ENCODE peak calls at places on chromosomes 3 and 15, in seven cellular contexts. One of them, this sample, is unnamed.

GRCh38 chr3:153818338-153818737 is 302.9 kb upstream of the ARHGEF26 start:
- DNase-seq in foreskin fibroblast: no peak
- DNase-seq in thoracic aorta: no peak
- DNase-seq in OCI-LY7: no peak
- DNase-seq in psoas muscle: no peak
- DNase-seq in heart left ventricle: no peak
- DNase-seq in tibial artery: no peak
- DNase-seq in this sample: no peak

GRCh38 chr15:62324382-62324781 is 159.3 kb upstream of the C2CD4B start:
- DNase-seq in foreskin fibroblast: no peak
- DNase-seq in tibial artery: no peak
- DNase-seq in OCI-LY7: no peak
- DNase-seq in thoracic aorta: no peak
- DNase-seq in heart left ventricle: no peak
- DNase-seq in psoas muscle: no peak
- DNase-seq in this sample: no peak

GRCh38 chr3:109005443-109005842 is 51.8 kb upstream of the GUCA1C start:
- DNase-seq in psoas muscle: no peak
- DNase-seq in heart left ventricle: no peak
- DNase-seq in tibial artery: no peak
- DNase-seq in thoracic aorta: no peak
- DNase-seq in foreskin fibroblast: no peak
- DNase-seq in OCI-LY7: no peak
- DNase-seq in this sample: no peak

GRCh38 chr15:86433983-86434382 is 354.3 kb downstream of the AGBL1 start:
- DNase-seq in thoracic aorta: no peak
- DNase-seq in heart left ventricle: no peak
- DNase-seq in OCI-LY7: no peak
- DNase-seq in foreskin fibroblast: no peak
- DNase-seq in psoas muscle: no peak
- DNase-seq in tibial artery: no peak
- DNase-seq in this sample: no peak

GRCh38 chr3:170869645-170870593 is at the start of gene RPL22L1:
- DNase-seq in foreskin fibroblast: peak
- DNase-seq in heart left ventricle: peak
- DNase-seq in tibial artery: peak
- DNase-seq in OCI-LY7: peak
- DNase-seq in thoracic aorta: peak
- DNase-seq in psoas muscle: peak
- DNase-seq in this sample: peak

GRCh38 chr3:195461518-195462307 is 18.9 kb upstream of the ACAP2 start:
- DNase-seq in foreskin fibroblast: no peak
- DNase-seq in thoracic aorta: no peak
- DNase-seq in tibial artery: no peak
- DNase-seq in heart left ventricle: no peak
- DNase-seq in OCI-LY7: no peak
- DNase-seq in psoas muscle: no peak
- DNase-seq in this sample: no peak

GRCh38 chr3:78707094-78707493 is 1060.7 kb downstream of the ROBO1 start:
- DNase-seq in foreskin fibroblast: no peak
- DNase-seq in tibial artery: no peak
- DNase-seq in thoracic aorta: no peak
- DNase-seq in heart left ventricle: no peak
- DNase-seq in psoas muscle: no peak
- DNase-seq in OCI-LY7: no peak
- DNase-seq in this sample: no peak

GRCh38 chr3:111864821-111865656 is 6.0 kb downstream of the PHLDB2 start:
- DNase-seq in heart left ventricle: no peak
- DNase-seq in thoracic aorta: no peak
- DNase-seq in tibial artery: no peak
- DNase-seq in OCI-LY7: no peak
- DNase-seq in psoas muscle: no peak
- DNase-seq in foreskin fibroblast: peak
- DNase-seq in this sample: peak

GRCh38 chr15:29638781-29639180 is 183.5 kb downstream of the TJP1 start:
- DNase-seq in heart left ventricle: no peak
- DNase-seq in tibial artery: no peak
- DNase-seq in foreskin fibroblast: no peak
- DNase-seq in psoas muscle: no peak
- DNase-seq in OCI-LY7: no peak
- DNase-seq in thoracic aorta: no peak
- DNase-seq in this sample: no peak

GRCh38 chr3:186883686-186884058 is 41.2 kb downstream of the ADIPOQ start:
- DNase-seq in psoas muscle: no peak
- DNase-seq in foreskin fibroblast: no peak
- DNase-seq in thoracic aorta: no peak
- DNase-seq in heart left ventricle: no peak
- DNase-seq in tibial artery: no peak
- DNase-seq in OCI-LY7: no peak
- DNase-seq in this sample: no peak

GRCh38 chr3:19216669-19217337 is 68.5 kb downstream of the KCNH8 start:
- DNase-seq in psoas muscle: peak
- DNase-seq in tibial artery: peak
- DNase-seq in OCI-LY7: no peak
- DNase-seq in foreskin fibroblast: no peak
- DNase-seq in heart left ventricle: no peak
- DNase-seq in thoracic aorta: no peak
- DNase-seq in this sample: no peak

GRCh38 chr3:60948488-60948887 is 302.8 kb downstream of the FHIT start:
- DNase-seq in foreskin fibroblast: peak
- DNase-seq in tibial artery: no peak
- DNase-seq in OCI-LY7: no peak
- DNase-seq in heart left ventricle: no peak
- DNase-seq in thoracic aorta: no peak
- DNase-seq in psoas muscle: no peak
- DNase-seq in this sample: no peak

GRCh38 chr3:177726807-177727206 is 529.5 kb upstream of the TBL1XR1 start:
- DNase-seq in heart left ventricle: no peak
- DNase-seq in psoas muscle: peak
- DNase-seq in thoracic aorta: no peak
- DNase-seq in foreskin fibroblast: no peak
- DNase-seq in OCI-LY7: no peak
- DNase-seq in tibial artery: no peak
- DNase-seq in this sample: no peak

GRCh38 chr15:64507293-64507802 is 47.0 kb downstream of the ZNF609 start:
- DNase-seq in psoas muscle: peak
- DNase-seq in OCI-LY7: peak
- DNase-seq in foreskin fibroblast: peak
- DNase-seq in thoracic aorta: peak
- DNase-seq in heart left ventricle: peak
- DNase-seq in tibial artery: peak
- DNase-seq in this sample: no peak

GRCh38 chr15:100867476-100867875 is 12.2 kb upstream of the ALDH1A3 start:
- DNase-seq in thoracic aorta: no peak
- DNase-seq in tibial artery: no peak
- DNase-seq in OCI-LY7: no peak
- DNase-seq in foreskin fibroblast: no peak
- DNase-seq in heart left ventricle: no peak
- DNase-seq in psoas muscle: no peak
- DNase-seq in this sample: no peak

GRCh38 chr3:16090013-16090412 is 84.5 kb upstream of the GALNT15 start:
- DNase-seq in OCI-LY7: no peak
- DNase-seq in heart left ventricle: no peak
- DNase-seq in thoracic aorta: peak
- DNase-seq in foreskin fibroblast: peak
- DNase-seq in psoas muscle: no peak
- DNase-seq in tibial artery: no peak
- DNase-seq in this sample: peak

GRCh38 chr3:159532577-159532976 is 456.1 kb upstream of the IL12A start:
- DNase-seq in foreskin fibroblast: no peak
- DNase-seq in tibial artery: no peak
- DNase-seq in psoas muscle: no peak
- DNase-seq in thoracic aorta: no peak
- DNase-seq in heart left ventricle: no peak
- DNase-seq in OCI-LY7: no peak
- DNase-seq in this sample: no peak

DNA sequence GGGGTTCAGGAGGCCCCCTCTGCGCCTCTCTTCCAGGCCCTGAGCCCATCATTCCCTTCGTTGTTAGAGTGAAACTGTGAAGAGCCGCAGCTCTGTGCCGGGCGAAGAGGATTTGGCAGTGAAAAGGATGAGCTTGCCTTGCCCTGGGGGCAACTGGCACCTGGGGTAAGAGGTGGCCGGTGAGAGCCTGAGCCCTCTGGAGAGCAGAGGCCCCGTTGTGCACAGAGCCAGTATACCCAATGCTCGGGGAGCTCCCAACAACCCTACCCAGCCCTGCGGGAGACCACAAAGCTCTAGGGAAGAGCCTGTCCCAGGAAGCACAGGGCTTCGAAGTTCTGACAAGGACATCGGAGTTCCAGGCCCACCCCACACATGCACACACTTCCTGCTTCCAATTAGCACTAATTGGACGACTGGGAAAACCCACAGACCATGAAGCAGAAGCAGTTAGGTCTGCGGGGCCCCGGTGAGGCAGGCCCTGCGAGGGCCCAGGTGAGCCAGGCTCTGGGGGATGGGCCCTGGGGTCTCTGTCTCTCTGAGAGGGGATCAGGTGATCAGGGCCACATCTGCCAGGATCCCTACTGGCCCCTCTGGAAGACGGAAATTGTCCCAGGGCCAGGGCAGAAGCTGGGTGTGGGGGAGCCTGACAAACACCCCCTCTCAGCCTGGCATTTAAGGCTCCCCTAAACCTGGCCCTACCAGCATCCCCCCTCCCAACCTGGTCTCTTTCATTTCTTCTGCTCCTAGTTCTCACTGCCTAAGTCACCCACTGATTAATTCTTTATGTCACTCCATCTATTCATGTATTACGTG is 27.9 kb upstream of the SFMBT1 start:
- DNase-seq in psoas muscle: no peak
- DNase-seq in tibial artery: peak
- DNase-seq in OCI-LY7: no peak
- DNase-seq in foreskin fibroblast: no peak
- DNase-seq in thoracic aorta: no peak
- DNase-seq in heart left ventricle: no peak
- DNase-seq in this sample: no peak
- H3K4me3 ChIP-seq in psoas muscle: peak
- H3K4me3 ChIP-seq in tibial artery: peak
- H3K4me3 ChIP-seq in OCI-LY7: peak
- H3K4me3 ChIP-seq in foreskin fibroblast: peak
- H3K4me3 ChIP-seq in thoracic aorta: peak
- H3K4me3 ChIP-seq in heart left ventricle: peak
- H3K4me3 ChIP-seq in this sample: peak

GRCh38 chr3:183287301-183287971 is 34.4 kb downstream of the B3GNT5 start:
- DNase-seq in tibial artery: no peak
- DNase-seq in foreskin fibroblast: peak
- DNase-seq in psoas muscle: peak
- DNase-seq in OCI-LY7: no peak
- DNase-seq in thoracic aorta: peak
- DNase-seq in heart left ventricle: no peak
- DNase-seq in this sample: no peak
- H3K4me3 ChIP-seq in tibial artery: no peak
- H3K4me3 ChIP-seq in foreskin fibroblast: no peak
- H3K4me3 ChIP-seq in psoas muscle: peak
- H3K4me3 ChIP-seq in OCI-LY7: no peak
- H3K4me3 ChIP-seq in thoracic aorta: no peak
- H3K4me3 ChIP-seq in heart left ventricle: no peak
- H3K4me3 ChIP-seq in this sample: no peak

DNA sequence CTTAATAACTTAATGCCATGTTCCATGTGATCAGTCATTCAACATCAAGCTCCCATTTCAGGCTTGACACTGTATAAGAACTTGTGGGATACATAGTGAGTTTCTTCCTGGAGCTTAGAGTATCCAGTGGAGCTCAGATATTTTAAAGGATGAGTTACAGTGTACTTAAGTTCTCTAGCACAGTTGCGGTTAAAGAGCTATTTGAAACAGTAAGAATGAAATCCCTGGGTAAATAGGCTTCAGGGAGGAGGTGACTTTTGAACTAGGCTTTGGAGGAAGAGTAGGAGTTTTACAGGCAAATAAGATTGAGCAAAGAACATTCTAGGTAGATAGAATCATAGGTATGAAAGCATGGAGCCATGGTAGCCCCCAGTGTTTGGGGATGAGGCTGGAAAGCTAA is 3.8 kb downstream of the ZNF592 start:
- DNase-seq in tibial artery: no peak
- DNase-seq in heart left ventricle: no peak
- DNase-seq in psoas muscle: no peak
- DNase-seq in foreskin fibroblast: peak
- DNase-seq in thoracic aorta: no peak
- DNase-seq in OCI-LY7: no peak
- DNase-seq in this sample: no peak
- H3K4me3 ChIP-seq in tibial artery: peak
- H3K4me3 ChIP-seq in heart left ventricle: no peak
- H3K4me3 ChIP-seq in psoas muscle: peak
- H3K4me3 ChIP-seq in foreskin fibroblast: no peak
- H3K4me3 ChIP-seq in thoracic aorta: peak
- H3K4me3 ChIP-seq in OCI-LY7: no peak
- H3K4me3 ChIP-seq in this sample: no peak

GRCh38 chr15:75063338-75063737 is 39.9 kb downstream of the PPCDC start:
- DNase-seq in OCI-LY7: no peak
- DNase-seq in tibial artery: no peak
- DNase-seq in thoracic aorta: no peak
- DNase-seq in foreskin fibroblast: peak
- DNase-seq in heart left ventricle: no peak
- DNase-seq in psoas muscle: no peak
- DNase-seq in this sample: no peak

GRCh38 chr15:75067123-75067854 is 43.9 kb downstream of the PPCDC start:
- DNase-seq in foreskin fibroblast: peak
- DNase-seq in OCI-LY7: no peak
- DNase-seq in thoracic aorta: no peak
- DNase-seq in heart left ventricle: no peak
- DNase-seq in tibial artery: no peak
- DNase-seq in psoas muscle: no peak
- DNase-seq in this sample: no peak

GRCh38 chr15:75065467-75065850 is 42.1 kb downstream of the PPCDC start:
- DNase-seq in thoracic aorta: no peak
- DNase-seq in foreskin fibroblast: no peak
- DNase-seq in psoas muscle: no peak
- DNase-seq in heart left ventricle: no peak
- DNase-seq in OCI-LY7: peak
- DNase-seq in tibial artery: no peak
- DNase-seq in this sample: no peak

GRCh38 chr15:75063889-75064288 is 40.5 kb downstream of the PPCDC start:
- DNase-seq in tibial artery: no peak
- DNase-seq in psoas muscle: no peak
- DNase-seq in OCI-LY7: no peak
- DNase-seq in foreskin fibroblast: no peak
- DNase-seq in thoracic aorta: no peak
- DNase-seq in heart left ventricle: no peak
- DNase-seq in this sample: no peak

DNA sequence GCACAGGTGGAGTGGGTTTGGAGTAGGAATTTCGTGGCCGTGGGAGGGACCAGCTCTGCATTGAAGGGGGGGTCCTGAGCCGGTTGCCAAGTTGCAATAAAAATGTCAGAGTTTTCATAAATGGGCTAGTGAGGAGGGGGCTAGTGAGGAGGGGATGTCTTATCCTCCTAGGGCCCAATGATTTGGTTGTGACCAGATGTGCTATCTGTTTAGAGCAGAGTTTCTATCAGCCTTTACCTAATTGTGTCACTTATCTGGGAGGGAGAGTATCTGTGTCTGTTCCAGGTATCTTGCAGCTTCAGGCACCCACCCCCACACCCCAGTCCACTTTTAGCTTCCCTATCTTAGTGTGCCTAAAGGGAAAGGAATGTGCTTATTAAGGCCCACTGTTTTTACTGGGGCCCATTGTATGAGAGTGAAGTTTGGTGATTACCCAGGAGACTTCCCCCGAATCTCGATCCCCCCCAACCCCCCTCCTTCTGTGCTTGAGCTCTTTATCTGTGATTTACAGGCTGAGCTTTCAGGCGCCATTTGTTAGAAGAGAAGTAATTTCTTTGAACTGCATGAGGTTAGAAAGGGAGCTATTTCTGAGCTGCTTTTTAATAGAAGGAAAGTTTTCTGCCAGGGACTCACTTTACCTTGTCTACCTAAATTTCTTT is 42.6 kb downstream of the PPCDC start:
- DNase-seq in tibial artery: no peak
- DNase-seq in thoracic aorta: no peak
- DNase-seq in foreskin fibroblast: no peak
- DNase-seq in psoas muscle: no peak
- DNase-seq in OCI-LY7: no peak
- DNase-seq in heart left ventricle: no peak
- DNase-seq in this sample: no peak
- H3K4me3 ChIP-seq in tibial artery: no peak
- H3K4me3 ChIP-seq in thoracic aorta: no peak
- H3K4me3 ChIP-seq in foreskin fibroblast: no peak
- H3K4me3 ChIP-seq in psoas muscle: no peak
- H3K4me3 ChIP-seq in OCI-LY7: no peak
- H3K4me3 ChIP-seq in heart left ventricle: no peak
- H3K4me3 ChIP-seq in this sample: no peak